ENCODE peak calls at places on chromosomes 2 and 18, in eight cellular contexts. J is sigmoid colon, D is A549, H is K562, E is HCT116, M is body of pancreas, T is tibial nerve, N is heart left ventricle. P is an unnamed sample.

GRCh38 chr2:121187351-121187921 is 97.6 kb downstream of the TFCP2L1 start:
- DNase-seq in H (no peak), E (no peak), M (no peak), J (peak), T (no peak), D (no peak), N (no peak), P (no peak)

GRCh38 chr2:2057125-2057721 is 273.9 kb downstream of the MYT1L start:
- DNase-seq in J (peak), M (peak), T (peak), D (peak), E (peak), H (peak), N (peak), P (no peak)

GRCh38 chr18:51531496-51531895 is 334.0 kb upstream of the MEX3C start:
- DNase-seq in T (no peak), H (no peak), N (no peak), M (no peak), E (no peak), D (no peak), J (no peak), P (no peak)

GRCh38 chr2:223003191-223003590 is 48.8 kb upstream of the KCNE4 start:
- DNase-seq in M (no peak), E (no peak), D (no peak), J (no peak), T (no peak), H (no peak), N (no peak), P (no peak)

GRCh38 chr2:160837416-160837815 is 322.8 kb upstream of the TANK start:
- DNase-seq in T (no peak), E (no peak), D (no peak), J (no peak), M (no peak), H (no peak), N (no peak), P (no peak)

GRCh38 chr18:37544196-37544595 is 21.4 kb downstream of the CELF4 start:
- DNase-seq in T (no peak), D (no peak), M (no peak), E (no peak), N (no peak), J (no peak), H (no peak), P (no peak)

GRCh38 chr2:127647242-127648190 is 1.6 kb downstream of the GPR17 start:
- DNase-seq in E (no peak), T (no peak), D (no peak), J (peak), M (no peak), H (no peak), N (peak), P (no peak)

GRCh38 chr18:31719363-31720006 is 35.1 kb upstream of the B4GALT6 start:
- DNase-seq in D (no peak), M (no peak), N (no peak), J (no peak), H (no peak), T (no peak), E (no peak), P (no peak)

GRCh38 chr2:18719978-18720775 is 130.8 kb upstream of the NT5C1B start:
- DNase-seq in T (no peak), D (peak), M (no peak), N (no peak), H (no peak), E (no peak), J (no peak), P (no peak)

GRCh38 chr2:208939852-208940251 is 484.0 kb upstream of the MAP2 start:
- DNase-seq in J (no peak), M (no peak), T (no peak), E (no peak), N (no peak), D (no peak), H (no peak), P (no peak)

GRCh38 chr2:225337183-225337582 is 62.3 kb upstream of the NYAP2 start:
- DNase-seq in D (no peak), N (no peak), T (no peak), E (no peak), H (no peak), J (no peak), M (no peak), P (no peak)

GRCh38 chr18:29849145-29849544 is 1193.4 kb downstream of the DSC3 start:
- DNase-seq in N (no peak), E (no peak), H (no peak), T (no peak), J (no peak), D (no peak), M (no peak), P (no peak)

GRCh38 chr2:158184001-158184400 is 82.3 kb downstream of the UPP2 start:
- DNase-seq in J (no peak), T (no peak), E (no peak), N (no peak), D (no peak), M (no peak), H (no peak), P (no peak)

GRCh38 chr2:9063023-9063606 is 59.6 kb upstream of the MBOAT2 start:
- DNase-seq in H (no peak), J (no peak), M (no peak), N (no peak), T (no peak), D (no peak), E (no peak), P (no peak)

GRCh38 chr18:3305933-3306332 is 44.0 kb downstream of the MYL12B start:
- DNase-seq in H (peak), D (no peak), E (no peak), M (no peak), T (no peak), J (no peak), N (no peak), P (no peak)

GRCh38 chr18:49628993-49629795 is 67.3 kb downstream of the LIPG start:
- DNase-seq in H (no peak), M (peak), T (no peak), J (no peak), E (no peak), N (peak), D (no peak), P (no peak)

GRCh38 chr2:116924509-116924908 is 890.0 kb upstream of the DDX18 start:
- DNase-seq in E (no peak), D (no peak), N (no peak), T (no peak), J (no peak), M (no peak), H (no peak), P (no peak)

GRCh38 chr2:46803911-46804670 is 111.5 kb downstream of the MCFD2 start:
- DNase-seq in J (peak), N (no peak), H (no peak), T (no peak), M (no peak), E (peak), D (peak), P (no peak)

GRCh38 chr2:237067985-237068576 is 17.6 kb upstream of the COPS8 start:
- DNase-seq in H (no peak), J (no peak), M (no peak), D (no peak), T (no peak), E (no peak), N (no peak), P (no peak)

GRCh38 chr2:237075749-237076599 is 9.7 kb upstream of the COPS8 start:
- DNase-seq in T (no peak), D (no peak), H (peak), N (no peak), E (no peak), M (no peak), J (no peak), P (no peak)

GRCh38 chr2:237072067-237072931 is 13.4 kb upstream of the COPS8 start:
- DNase-seq in N (peak), D (peak), J (peak), H (peak), M (peak), E (peak), T (peak), P (peak)

GRCh38 chr2:237074211-237074993 is 11.3 kb upstream of the COPS8 start:
- DNase-seq in N (no peak), D (no peak), M (no peak), H (no peak), T (no peak), J (no peak), E (no peak), P (no peak)

DNA sequence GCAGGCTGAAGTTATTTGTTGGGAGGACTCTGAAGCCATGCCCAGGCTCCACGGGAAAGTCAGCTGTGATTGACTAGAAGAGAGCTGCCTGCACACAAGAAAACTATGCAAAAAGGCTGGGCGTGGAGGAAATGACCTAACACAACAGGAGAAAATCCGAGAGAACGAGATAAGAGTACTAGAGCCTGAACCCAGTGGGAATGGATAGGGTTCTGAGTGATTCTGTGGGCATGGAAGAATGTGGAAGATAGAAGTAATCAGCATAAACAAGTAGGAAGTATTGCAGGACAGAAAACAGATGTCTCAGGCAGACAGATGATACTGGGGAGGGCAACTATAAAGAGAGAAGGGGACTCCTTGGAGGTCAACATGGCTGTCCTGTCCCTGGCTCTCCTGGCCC is 12.1 kb upstream of the COPS8 start:
- DNase-seq in T (no peak), E (no peak), J (no peak), H (no peak), N (no peak), M (no peak), D (no peak), P (no peak)
- TF ChIP-seq POLR2A in T (no peak), E (no peak), J (no peak), H (no peak), N (no peak), M (no peak), D (no peak), P (no peak)

GRCh38 chr2:28713582-28714292 is 37.9 kb upstream of the PPP1CB start:
- DNase-seq in E (no peak), D (peak), J (no peak), N (no peak), M (no peak), H (no peak), T (no peak), P (no peak)

GRCh38 chr2:28720345-28720744 is 31.3 kb upstream of the PPP1CB start:
- DNase-seq in E (no peak), J (no peak), D (no peak), H (no peak), M (no peak), N (no peak), T (no peak), P (no peak)

GRCh38 chr2:28721601-28722191 is 29.9 kb upstream of the PPP1CB start:
- DNase-seq in J (no peak), N (no peak), T (no peak), D (no peak), E (no peak), H (no peak), M (no peak), P (no peak)

GRCh38 chr2:28717339-28717758 is 34.3 kb upstream of the PPP1CB start:
- DNase-seq in H (no peak), J (peak), E (peak), N (peak), D (peak), M (peak), T (no peak), P (peak)

GRCh38 chr2:28716265-28716865 is 35.3 kb upstream of the PPP1CB start:
- DNase-seq in T (peak), M (peak), N (peak), J (peak), H (no peak), D (peak), E (peak), P (peak)
- TF ChIP-seq POLR2A in T (peak), M (peak), N (no peak), J (no peak), H (no peak), D (no peak), E (no peak), P (no peak)

DNA sequence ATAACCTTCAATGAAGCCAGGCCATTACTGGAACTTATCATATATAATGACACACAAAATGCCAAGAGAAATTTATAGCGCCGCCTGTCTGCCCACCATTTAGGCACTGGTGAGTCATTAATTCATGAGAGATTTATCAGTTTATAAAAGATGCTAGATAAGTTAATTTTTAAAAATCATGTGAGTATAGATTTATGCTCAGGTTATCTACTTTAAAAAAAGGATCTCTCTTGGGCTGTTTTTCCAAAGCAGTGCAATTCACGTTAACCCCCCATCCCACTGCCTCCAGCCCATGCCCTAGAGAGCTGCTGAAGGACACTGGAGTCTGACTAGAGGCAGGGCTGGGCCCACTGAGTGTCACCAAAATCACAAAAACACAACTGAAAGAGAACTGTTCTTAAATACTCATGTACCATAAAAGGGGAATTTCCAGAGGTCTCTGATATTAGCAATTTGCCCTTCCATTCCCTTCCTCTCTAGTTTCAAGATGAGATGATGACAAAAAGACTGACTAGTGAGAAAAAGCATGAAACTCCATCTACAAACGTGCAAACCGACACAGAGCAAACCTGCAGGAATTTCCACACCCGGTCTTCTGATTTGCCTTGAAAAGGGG is 160.8 kb downstream of the BCL2 start:
- DNase-seq in J (no peak), E (no peak), H (no peak), T (no peak), N (no peak), D (no peak), M (no peak), P (no peak)
- TF ChIP-seq POLR2A in J (no peak), E (no peak), H (no peak), T (no peak), N (no peak), D (no peak), M (no peak), P (no peak)

GRCh38 chr18:8844721-8845148 is 139.4 kb downstream of the MTCL1 start:
- DNase-seq in H (no peak), M (peak), E (no peak), J (no peak), N (no peak), D (no peak), T (no peak), P (no peak)
- TF ChIP-seq POLR2A in H (no peak), M (no peak), E (no peak), J (no peak), N (no peak), D (no peak), T (no peak), P (no peak)

GRCh38 chr18:48459016-48459415 is 49.8 kb upstream of the ZBTB7C start:
- DNase-seq in M (no peak), T (no peak), J (no peak), H (no peak), E (no peak), D (no peak), N (no peak), P (no peak)
- TF ChIP-seq POLR2A in M (no peak), T (no peak), J (no peak), H (no peak), E (no peak), D (no peak), N (no peak), P (no peak)

DNA sequence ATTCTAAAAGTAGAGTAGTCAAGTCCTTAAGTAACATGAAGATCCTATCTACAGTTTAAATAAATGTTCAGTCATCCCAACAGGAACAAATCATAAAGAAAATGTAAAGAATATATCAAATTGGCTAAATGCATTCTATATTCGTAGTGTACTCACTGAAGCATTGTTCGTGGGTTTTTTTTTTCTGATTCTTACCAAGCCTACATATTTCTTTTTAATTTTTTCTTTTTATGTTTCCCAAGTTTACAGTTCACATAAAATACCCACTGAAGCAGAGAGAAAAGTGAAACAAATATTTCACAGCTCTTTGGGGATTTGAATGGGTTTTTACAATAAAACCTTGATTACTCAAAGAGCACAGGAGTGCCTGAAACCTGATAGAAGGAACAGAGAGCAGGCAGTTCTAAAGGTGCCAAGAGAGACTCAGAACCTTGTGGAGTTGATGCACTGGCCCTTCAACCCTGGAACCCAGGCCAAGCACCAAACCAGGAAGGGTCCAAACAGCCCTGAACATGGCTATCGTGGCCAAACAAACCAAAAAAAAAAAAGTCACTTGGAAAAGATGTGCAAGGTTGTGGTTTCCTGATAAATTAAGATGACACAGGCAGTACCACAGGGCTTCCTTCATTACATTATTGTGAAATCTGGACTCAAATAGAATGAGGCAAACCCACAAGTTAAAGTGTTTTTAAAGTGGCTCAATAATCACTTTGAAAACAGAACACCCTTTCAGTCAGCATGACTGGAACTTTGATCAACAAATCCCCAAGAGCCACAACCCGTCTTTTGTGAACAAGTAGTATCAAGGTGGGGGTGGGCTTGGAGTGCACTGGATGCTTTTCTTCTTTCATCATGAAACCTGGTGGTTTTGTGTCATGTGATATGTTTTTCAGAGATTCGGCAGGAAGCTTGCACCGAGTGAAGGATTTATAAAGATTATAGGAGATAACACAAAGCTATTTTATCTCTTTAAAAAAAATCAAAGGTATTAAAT is 245.0 kb upstream of the FN1 start:
- DNase-seq in H (no peak), M (no peak), N (no peak), D (peak), J (no peak), E (no peak), T (no peak), P (no peak)
- TF ChIP-seq POLR2A in H (no peak), M (no peak), N (no peak), D (no peak), J (no peak), E (no peak), T (no peak), P (no peak)

GRCh38 chr2:25362049-25362563 is 20.4 kb upstream of the DNMT3A start:
- DNase-seq in N (peak), T (peak), E (peak), D (peak), J (peak), M (peak), H (peak), P (peak)
- TF ChIP-seq POLR2A in N (no peak), T (peak), E (peak), D (peak), J (peak), M (peak), H (peak), P (peak)

DNA sequence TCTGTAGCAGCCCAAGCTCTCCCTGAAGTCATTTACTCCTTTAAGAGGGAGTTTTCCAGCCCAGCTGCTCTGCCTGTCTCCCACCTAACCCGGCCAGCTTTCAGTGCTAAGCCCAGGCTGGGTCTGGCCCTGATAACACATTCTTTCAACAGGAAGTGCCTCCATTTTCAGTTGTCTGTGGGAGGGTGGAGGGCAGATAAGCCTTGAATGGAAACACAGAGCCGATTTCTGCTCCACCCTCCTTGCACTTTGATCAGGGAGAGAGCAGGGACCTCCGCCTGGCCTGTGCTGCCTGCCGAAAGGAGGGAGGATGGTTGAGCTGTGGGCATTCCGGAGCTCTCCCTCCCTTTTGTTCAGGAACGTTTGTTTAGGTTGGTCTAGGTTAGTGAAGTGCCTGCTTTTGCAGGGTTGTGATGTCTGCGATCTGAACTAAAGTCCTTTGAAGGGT is 24.8 kb downstream of the GATA6 start:
- DNase-seq in D (no peak), H (peak), N (peak), M (no peak), T (no peak), E (no peak), J (no peak), P (peak)
- TF ChIP-seq POLR2A in D (no peak), H (peak), N (no peak), M (no peak), T (no peak), E (no peak), J (no peak), P (no peak)

DNA sequence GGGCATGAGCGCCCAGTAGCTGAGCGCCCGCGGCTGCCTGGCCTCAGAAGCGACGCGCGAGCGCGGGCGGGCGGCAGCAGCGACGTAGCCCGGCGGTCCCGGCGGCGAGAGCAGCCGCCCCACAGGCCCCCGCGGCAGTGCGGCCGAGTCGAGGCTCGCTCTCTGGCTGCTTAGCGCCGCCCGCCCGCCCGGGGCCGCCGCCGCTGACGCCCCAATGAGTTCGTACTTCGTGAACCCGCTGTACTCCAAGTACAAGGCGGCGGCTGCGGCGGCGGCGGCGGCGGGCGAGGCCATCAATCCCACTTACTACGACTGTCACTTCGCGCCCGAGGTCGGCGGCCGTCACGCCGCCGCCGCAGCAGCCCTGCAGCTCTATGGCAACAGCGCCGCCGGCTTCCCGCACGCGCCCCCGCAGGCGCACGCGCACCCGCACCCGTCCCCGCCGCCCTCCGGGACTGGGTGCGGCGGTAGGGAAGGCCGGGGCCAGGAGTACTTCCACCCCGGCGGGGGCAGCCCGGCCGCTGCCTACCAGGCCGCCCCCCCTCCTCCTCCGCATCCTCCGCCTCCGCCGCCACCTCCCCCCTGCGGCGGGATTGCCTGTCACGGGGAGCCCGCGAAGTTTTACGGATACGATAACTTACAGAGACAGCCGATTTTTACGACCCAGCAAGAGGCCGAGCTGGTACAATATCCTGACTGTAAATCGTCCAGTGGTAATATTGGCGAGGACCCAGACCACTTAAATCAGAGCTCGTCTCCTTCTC is 830 bp downstream of the HOXD8 start:
- DNase-seq in N (peak), E (no peak), T (no peak), D (peak), M (no peak), J (peak), H (peak), P (no peak)
- TF ChIP-seq POLR2A in N (no peak), E (no peak), T (no peak), D (no peak), M (no peak), J (no peak), H (no peak), P (peak)